ENCODE peak calls at places on chromosomes 13 and 19, in six cellular contexts. C is body of pancreas, P is astrocyte of the cerebellum, O is GM20000, J is stomach, Z is endothelial cell. A is an unnamed sample.

GRCh38 chr19:18861917-18862316 is 30.2 kb downstream of the UPF1 start:
- DNase-seq in C (no peak), P (no peak), O (no peak), J (no peak), Z (no peak), A (no peak)

GRCh38 chr13:26502826-26503225 is 54.7 kb upstream of the WASF3 start:
- DNase-seq in C (peak), P (no peak), O (no peak), J (no peak), Z (peak), A (peak)

GRCh38 chr19:42113641-42114348 is 18.5 kb downstream of the POU2F2 start:
- DNase-seq in C (no peak), P (peak), O (peak), J (no peak), Z (peak), A (peak)

GRCh38 chr13:52452470-52452869 is 2.0 kb upstream of the VPS36 start:
- DNase-seq in C (no peak), P (no peak), O (no peak), J (no peak), Z (no peak), A (no peak)

GRCh38 chr13:48437381-48437780 is 24.5 kb upstream of the LPAR6 start:
- DNase-seq in C (peak), P (peak), O (no peak), J (peak), Z (no peak), A (no peak)

GRCh38 chr19:49339364-49340068 is 4.3 kb downstream of the CD37 start:
- DNase-seq in C (peak), P (no peak), O (peak), J (peak), Z (peak), A (peak)

GRCh38 chr13:76884571-76885202 is 1.5 kb downstream of the KCTD12 start:
- DNase-seq in C (peak), P (no peak), O (no peak), J (no peak), Z (no peak), A (no peak)

GRCh38 chr13:60448907-60449510 is 52.0 kb downstream of the TDRD3 start:
- DNase-seq in C (peak), P (peak), O (peak), J (no peak), Z (peak), A (peak)

GRCh38 chr13:37984357-37984756 is 114.8 kb upstream of the TRPC4 start:
- DNase-seq in C (no peak), P (no peak), O (no peak), J (no peak), Z (no peak), A (no peak)

GRCh38 chr19:7292950-7293794 is 1.0 kb downstream of the INSR start:
- DNase-seq in C (peak), P (no peak), O (peak), J (peak), Z (peak), A (no peak)

GRCh38 chr19:19591133-19591825 is 27.2 kb downstream of the PBX4 start:
- DNase-seq in C (peak), P (peak), O (peak), J (peak), Z (no peak), A (peak)

GRCh38 chr19:39995794-39996193 is 1.1 kb upstream of the ZNF546 start:
- DNase-seq in C (no peak), P (no peak), O (no peak), J (no peak), Z (no peak), A (no peak)

GRCh38 chr13:114054269-114054668 is 78.2 kb downstream of the RASA3 start:
- DNase-seq in C (no peak), P (no peak), O (no peak), J (no peak), Z (no peak), A (no peak)

GRCh38 chr13:75514080-75515040 is 23.3 kb downstream of the COMMD6 start:
- DNase-seq in C (no peak), P (no peak), O (no peak), J (no peak), Z (no peak), A (no peak)

GRCh38 chr13:43879323-43880181 is at the start of the genes CCDC122 and LACC1:
- DNase-seq in C (peak), P (peak), O (peak), J (peak), Z (peak), A (peak)

GRCh38 chr13:50309872-50310594 is 294.8 kb downstream of the KCNRG start:
- DNase-seq in C (no peak), P (no peak), O (no peak), J (no peak), Z (no peak), A (no peak)

GRCh38 chr19:29878973-29879654 is 62.9 kb upstream of the URI1 start:
- DNase-seq in C (peak), P (no peak), O (no peak), J (no peak), Z (no peak), A (no peak)

GRCh38 chr13:112822851-112823250 is 133.0 kb downstream of the ATP11A start:
- DNase-seq in C (no peak), P (no peak), O (no peak), J (peak), Z (no peak), A (no peak)

GRCh38 chr19:44072543-44073401 is 813 bp downstream of the ZNF284 start:
- DNase-seq in C (no peak), P (no peak), O (peak), J (no peak), Z (no peak), A (no peak)

GRCh38 chr13:44605275-44605674 is 29.1 kb upstream of the TSC22D1 start:
- DNase-seq in C (no peak), P (no peak), O (no peak), J (no peak), Z (no peak), A (no peak)

GRCh38 chr19:53157601-53158000 is 1.3 kb downstream of the ZNF347 start:
- DNase-seq in C (no peak), P (no peak), O (no peak), J (no peak), Z (peak), A (no peak)

GRCh38 chr13:114004416-114005205 is 30.7 kb upstream of the C13orf46 start:
- DNase-seq in C (no peak), P (no peak), O (no peak), J (peak), Z (no peak), A (no peak)

GRCh38 chr13:32475403-32475802 is 47.5 kb upstream of the N4BP2L1 start:
- DNase-seq in C (no peak), P (no peak), O (no peak), J (no peak), Z (no peak), A (no peak)

GRCh38 chr13:30816733-30817132 is 81.4 kb downstream of the ALOX5AP start:
- DNase-seq in C (no peak), P (no peak), O (no peak), J (no peak), Z (no peak), A (no peak)

GRCh38 chr19:7450243-7451223 is 38.3 kb downstream of the PEX11G start:
- DNase-seq in C (no peak), P (peak), O (no peak), J (no peak), Z (no peak), A (peak)

GRCh38 chr13:73039201-73040108 is 19.4 kb upstream of the KLF5 start:
- DNase-seq in C (no peak), P (no peak), O (no peak), J (no peak), Z (no peak), A (no peak)

GRCh38 chr19:11214387-11214786 is 17.0 kb upstream of the KANK2 start:
- DNase-seq in C (no peak), P (no peak), O (no peak), J (no peak), Z (no peak), A (no peak)

GRCh38 chr13:95987841-95988240 is 65.4 kb downstream of the UGGT2 start:
- DNase-seq in C (no peak), P (no peak), O (no peak), J (no peak), Z (no peak), A (no peak)

GRCh38 chr19:3671680-3672574 is 28.3 kb downstream of the PIP5K1C start:
- DNase-seq in C (no peak), P (no peak), O (peak), J (no peak), Z (no peak), A (no peak)
- TF ChIP-seq CTCF in C (no peak), P (peak), O (no peak), J (no peak), Z (no peak), A (peak)

DNA sequence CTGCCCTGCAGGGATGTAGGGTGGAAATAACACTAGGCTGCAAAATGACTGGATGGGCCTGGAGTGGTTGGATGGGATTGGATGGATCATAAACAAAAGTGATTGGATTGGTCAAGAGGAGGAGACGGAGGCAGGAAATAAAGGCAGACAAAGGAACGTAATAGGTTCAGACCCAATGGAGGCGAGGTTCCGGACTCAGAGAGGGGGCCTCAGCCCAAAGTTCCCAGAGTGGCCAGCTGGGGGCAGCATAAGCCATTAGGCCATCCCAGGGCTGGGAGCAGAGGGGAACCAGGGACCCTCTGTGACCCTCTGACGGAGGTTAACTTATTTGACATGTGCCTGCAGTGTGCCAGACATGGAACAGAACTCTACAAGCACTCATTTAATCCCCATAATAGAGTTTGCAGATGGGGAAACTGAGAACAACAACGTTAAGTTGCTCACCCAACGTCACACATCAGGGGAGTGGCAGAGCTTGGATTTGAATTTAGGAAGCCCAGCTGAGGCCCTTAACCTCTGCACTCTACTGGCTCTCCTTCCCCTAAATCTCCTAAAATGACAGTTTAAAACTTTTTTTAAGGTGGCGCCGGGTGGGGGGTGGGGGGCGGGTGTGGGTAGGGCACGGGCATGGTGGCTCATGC is 15.3 kb upstream of the MAP1S start:
- DNase-seq in C (peak), P (no peak), O (peak), J (peak), Z (peak), A (no peak)
- TF ChIP-seq CTCF in C (peak), P (peak), O (peak), J (peak), Z (peak), A (peak)

GRCh38 chr19:35792888-35793287 is 17.5 kb downstream of the ARHGAP33 start:
- DNase-seq in C (no peak), P (no peak), O (no peak), J (no peak), Z (no peak), A (no peak)

GRCh38 chr19:35789978-35790944 is 14.9 kb downstream of the ARHGAP33 start:
- DNase-seq in C (no peak), P (no peak), O (no peak), J (no peak), Z (no peak), A (no peak)

GRCh38 chr19:35791814-35792279 is 16.5 kb downstream of the ARHGAP33 start:
- DNase-seq in C (no peak), P (no peak), O (no peak), J (no peak), Z (no peak), A (no peak)

GRCh38 chr19:35792312-35792711 is 16.9 kb downstream of the ARHGAP33 start:
- DNase-seq in C (no peak), P (no peak), O (no peak), J (no peak), Z (no peak), A (no peak)

GRCh38 chr19:35790981-35791813 is 15.8 kb downstream of the ARHGAP33 start:
- DNase-seq in C (peak), P (no peak), O (no peak), J (no peak), Z (no peak), A (no peak)
- TF ChIP-seq CTCF in C (no peak), P (no peak), O (no peak), J (no peak), Z (peak), A (no peak)

GRCh38 chr19:2983351-2984195 is 6.2 kb downstream of the TLE6 start:
- DNase-seq in C (peak), P (peak), O (peak), J (no peak), Z (peak), A (no peak)
- TF ChIP-seq CTCF in C (no peak), P (no peak), O (no peak), J (no peak), Z (no peak), A (no peak)

DNA sequence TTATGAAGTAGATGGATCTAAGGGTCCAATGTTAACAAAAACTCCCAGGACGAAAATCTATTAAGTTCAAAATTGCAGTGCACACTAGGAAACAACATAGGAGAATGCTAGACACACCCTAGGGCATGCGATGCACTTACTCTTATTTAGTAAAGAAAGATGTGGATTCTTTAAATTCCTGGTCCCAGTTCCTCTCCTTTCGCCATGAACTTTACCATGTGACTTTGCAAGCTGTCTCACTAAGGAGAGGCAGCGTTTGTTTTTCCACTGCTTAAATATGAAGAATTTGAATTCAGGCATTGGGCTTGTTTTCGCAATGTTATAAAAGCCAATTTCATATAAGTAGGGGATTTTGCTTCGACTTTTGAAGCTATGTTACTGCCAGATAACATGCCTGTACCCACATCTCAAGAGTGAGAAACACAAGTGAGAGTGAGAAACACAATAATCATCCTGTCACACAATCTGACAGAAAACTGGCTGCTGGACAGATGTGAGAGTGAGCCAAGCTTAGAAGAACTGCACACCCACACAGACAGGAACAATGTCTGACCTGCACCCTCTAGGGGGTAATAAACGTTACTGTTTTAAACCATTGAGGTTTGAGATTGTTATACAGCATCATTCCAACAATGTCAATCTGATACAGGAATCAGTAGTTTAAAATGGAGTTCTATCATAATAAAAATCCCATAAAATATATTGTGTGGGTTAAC is 1308.5 kb downstream of the SLITRK5 start:
- DNase-seq in C (no peak), P (no peak), O (peak), J (no peak), Z (no peak), A (no peak)
- TF ChIP-seq CTCF in C (no peak), P (no peak), O (no peak), J (no peak), Z (no peak), A (no peak)

GRCh38 chr19:506404-507285 is 652 bp upstream of the TPGS1 start:
- DNase-seq in C (peak), P (peak), O (peak), J (peak), Z (peak), A (peak)

GRCh38 chr19:510606-511100 is 3.4 kb downstream of the TPGS1 start:
- DNase-seq in C (peak), P (no peak), O (peak), J (peak), Z (peak), A (peak)

GRCh38 chr19:508204-509150 is 1.2 kb downstream of the TPGS1 start:
- DNase-seq in C (no peak), P (no peak), O (no peak), J (no peak), Z (no peak), A (no peak)

GRCh38 chr19:504634-505033 is 2.7 kb upstream of the TPGS1 start:
- DNase-seq in C (no peak), P (no peak), O (no peak), J (no peak), Z (no peak), A (no peak)

GRCh38 chr19:507286-508203 is at the start of gene TPGS1:
- DNase-seq in C (peak), P (no peak), O (peak), J (peak), Z (peak), A (peak)
- TF ChIP-seq CTCF in C (no peak), P (no peak), O (no peak), J (no peak), Z (peak), A (no peak)

A was measured in AG04450.